ENCODE peak calls at places on chromosomes 5 and 9, in four cellular contexts. U is K562, D is IMR-90, K is H1. C is an unnamed sample.
A peak's percentile ranks its signal among the peaks of the same experiment; 100 is the strongest.

GRCh38 chr9:131441441-131441840 is 47.6 kb downstream of the PRRC2B start:
- DNase-seq in U (no peak), D (no peak), K (no peak), C (no peak)

GRCh38 chr9:108473209-108474112 is 382.3 kb downstream of the ACTL7B start:
- DNase-seq in U (no peak), D (peak; percentile 61), K (no peak), C (no peak)

GRCh38 chr5:87069974-87070608 is 197.6 kb upstream of the RASA1 start:
- DNase-seq in U (peak; percentile 36), D (peak; percentile 77), K (no peak), C (peak; percentile 59)

GRCh38 chr5:79513519-79514390 is at the start of gene HOMER1:
- DNase-seq in U (peak; percentile 85), D (peak; percentile 73), K (peak; percentile 84), C (no peak)

GRCh38 chr5:100654895-100655294 is 119.7 kb downstream of the FAM174A start:
- DNase-seq in U (no peak), D (no peak), K (no peak), C (no peak)

GRCh38 chr5:97142521-97143254 is at the start of gene LIX1:
- DNase-seq in U (peak; percentile 54), D (peak; percentile 36), K (peak; percentile 62), C (no peak)

GRCh38 chr9:72786948-72787347 is 165.9 kb downstream of the ALDH1A1 start:
- DNase-seq in U (no peak), D (no peak), K (no peak), C (no peak)

GRCh38 chr5:73906277-73906676 is 280.3 kb downstream of the ARHGEF28 start:
- DNase-seq in U (no peak), D (no peak), K (no peak), C (no peak)

GRCh38 chr9:114930063-114930812 is at the start of gene TNFSF8:
- DNase-seq in U (no peak), D (no peak), K (no peak), C (no peak)

GRCh38 chr5:61732376-61732775 is 400.3 kb downstream of the ZSWIM6 start:
- DNase-seq in U (no peak), D (no peak), K (no peak), C (no peak)

GRCh38 chr9:74775401-74775800 is 112.3 kb downstream of the TRPM6 start:
- DNase-seq in U (no peak), D (no peak), K (no peak), C (no peak)

GRCh38 chr5:25090818-25091217 is 446.0 kb upstream of the CDH10 start:
- DNase-seq in U (no peak), D (no peak), K (no peak), C (no peak)

GRCh38 chr5:122978644-122979297 is 57.8 kb downstream of the PPIC start:
- DNase-seq in U (no peak), D (no peak), K (no peak), C (no peak)

GRCh38 chr5:961002-961710 is 47.4 kb upstream of the NKD2 start:
- DNase-seq in U (no peak), D (no peak), K (no peak), C (no peak)

GRCh38 chr5:150208187-150209015 is 18.5 kb downstream of the SLC6A7 start:
- DNase-seq in U (no peak), D (peak; percentile 79), K (no peak), C (no peak)

GRCh38 chr5:154165886-154166285 is 24.6 kb upstream of the GALNT10 start:
- DNase-seq in U (no peak), D (no peak), K (peak; percentile 52), C (no peak)

GRCh38 chr9:115262477-115262876 is 144.5 kb upstream of the TNC start:
- DNase-seq in U (no peak), D (peak; percentile 75), K (no peak), C (no peak)

GRCh38 chr5:133372306-133373008 is 239.9 kb downstream of the FSTL4 start:
- DNase-seq in U (no peak), D (no peak), K (no peak), C (no peak)

GRCh38 chr9:87685871-87686519 is 39.9 kb upstream of the CTSL start:
- DNase-seq in U (peak; percentile 18), D (peak; percentile 27), K (no peak), C (no peak)

GRCh38 chr5:54013556-54014157 is 296.7 kb downstream of the ARL15 start:
- DNase-seq in U (peak; percentile 79), D (peak; percentile 90), K (no peak), C (no peak)

GRCh38 chr5:82909816-82910215 is 167.4 kb downstream of the TMEM167A start:
- DNase-seq in U (no peak), D (no peak), K (no peak), C (no peak)

GRCh38 chr9:124309665-124310064 is 51.9 kb downstream of the NEK6 start:
- DNase-seq in U (no peak), D (peak; percentile 99), K (no peak), C (no peak)

GRCh38 chr5:146825033-146825432 is 53.5 kb downstream of the PPP2R2B start:
- DNase-seq in U (peak; percentile 9), D (peak; percentile 11), K (peak; percentile 60), C (no peak)

GRCh38 chr5:110288766-110289165 is 437.7 kb downstream of the TMEM232 start:
- DNase-seq in U (no peak), D (no peak), K (no peak), C (no peak)

GRCh38 chr9:74804018-74804385 is 83.7 kb downstream of the TRPM6 start:
- DNase-seq in U (no peak), D (no peak), K (no peak), C (no peak)

GRCh38 chr9:70485273-70485858 is 70.9 kb upstream of the KLF9 start:
- DNase-seq in U (peak; percentile 94), D (no peak), K (no peak), C (no peak)

GRCh38 chr5:56003633-56004032 is 8.9 kb upstream of the IL6ST start:
- DNase-seq in U (no peak), D (peak; percentile 36), K (no peak), C (no peak)

GRCh38 chr5:80187274-80187673 is 68.6 kb downstream of the SERINC5 start:
- DNase-seq in U (no peak), D (no peak), K (no peak), C (no peak)

GRCh38 chr9:96183751-96184150 is 118.2 kb downstream of the HSD17B3 start:
- DNase-seq in U (no peak), D (no peak), K (no peak), C (no peak)

GRCh38 chr5:171595801-171596231 is 176.4 kb downstream of the FGF18 start:
- DNase-seq in U (no peak), D (peak; percentile 92), K (no peak), C (no peak)

GRCh38 chr9:89576404-89576824 is 28.4 kb upstream of the GADD45G start:
- DNase-seq in U (peak; percentile 24), D (peak; percentile 50), K (no peak), C (no peak)
- TF ChIP-seq CHD1 in U (no peak), D (no peak), K (no peak), C (no peak)

GRCh38 chr5:75620184-75620959 is 9.1 kb downstream of the ANKDD1B start:
- DNase-seq in U (peak; percentile 63), D (no peak), K (no peak), C (no peak)

GRCh38 chr5:75616961-75617660 is 5.9 kb downstream of the ANKDD1B start:
- DNase-seq in U (peak; percentile 62), D (no peak), K (no peak), C (no peak)

GRCh38 chr5:75614165-75614564 is 2.9 kb downstream of the ANKDD1B start:
- DNase-seq in U (no peak), D (no peak), K (no peak), C (no peak)

GRCh38 chr5:75617746-75618352 is 6.6 kb downstream of the ANKDD1B start:
- DNase-seq in U (no peak), D (no peak), K (no peak), C (no peak)

GRCh38 chr5:75616286-75616810 is 5.1 kb downstream of the ANKDD1B start:
- DNase-seq in U (peak; percentile 67), D (no peak), K (no peak), C (no peak)
- TF ChIP-seq CHD1 in U (no peak), D (no peak), K (no peak), C (no peak)

GRCh38 chr9:125748511-125749099 is 1.4 kb downstream of the PBX3 start:
- DNase-seq in U (no peak), D (no peak), K (no peak), C (no peak)
- TF ChIP-seq CHD1 in U (no peak), D (no peak), K (no peak), C (no peak)

GRCh38 chr9:32412440-32412839 is 28.0 kb downstream of the ACO1 start:
- DNase-seq in U (no peak), D (no peak), K (no peak), C (no peak)

GRCh38 chr9:32413424-32413823 is 29.0 kb downstream of the ACO1 start:
- DNase-seq in U (no peak), D (no peak), K (no peak), C (no peak)

GRCh38 chr9:32411753-32412152 is 27.3 kb downstream of the ACO1 start:
- DNase-seq in U (no peak), D (no peak), K (no peak), C (no peak)

GRCh38 chr9:32419921-32420320 is 35.5 kb downstream of the ACO1 start:
- DNase-seq in U (no peak), D (peak; percentile 53), K (no peak), C (no peak)

GRCh38 chr9:32414856-32415255 is 30.4 kb downstream of the ACO1 start:
- DNase-seq in U (no peak), D (no peak), K (no peak), C (no peak)
- TF ChIP-seq CHD1 in U (no peak), D (no peak), K (no peak), C (no peak)

GRCh38 chr9:92717201-92718085 is 47.2 kb downstream of the BICD2 start:
- DNase-seq in U (no peak), D (no peak), K (peak; percentile 35), C (no peak)
- TF ChIP-seq CHD1 in U (no peak), D (no peak), K (no peak), C (no peak)

GRCh38 chr5:60521379-60522298 is 178.3 kb downstream of the DEPDC1B start:
- DNase-seq in U (no peak), D (no peak), K (no peak), C (peak; percentile 56)
- TF ChIP-seq CHD1 in U (no peak), D (no peak), K (no peak), C (no peak)

C was measured in GM12878.